ENCODE peak calls at places on chromosomes 6 and 20, in five cellular contexts. X is Peyer's patch, L is GM06990, K is fibroblast of lung, Y is neural progenitor cell. I is an unnamed sample. For H3K27me3, the result is how much of the 10 kb centered on the place peaks cover.

GRCh38 chr20:9053108-9053507 is 15.8 kb upstream of the PLCB4 start:
- DNase-seq in X (no peak), L (no peak), K (no peak), Y (no peak), I (no peak)

GRCh38 chr20:15475483-15475882 is 1097.8 kb downstream of the KIF16B start:
- DNase-seq in X (no peak), L (peak), K (no peak), Y (no peak), I (no peak)

GRCh38 chr6:16523550-16524379 is 237.5 kb downstream of the ATXN1 start:
- DNase-seq in X (no peak), L (no peak), K (peak), Y (no peak), I (no peak)

GRCh38 chr6:18823782-18824386 is 436.7 kb downstream of the RNF144B start:
- DNase-seq in X (no peak), L (no peak), K (peak), Y (peak), I (no peak)

GRCh38 chr6:142174681-142175080 is 27.6 kb downstream of the VTA1 start:
- DNase-seq in X (no peak), L (no peak), K (no peak), Y (no peak), I (no peak)

GRCh38 chr6:7727951-7728854 is 2.3 kb downstream of the BMP6 start:
- DNase-seq in X (no peak), L (peak), K (peak), Y (peak), I (no peak)

GRCh38 chr20:57791946-57792328 is 82.1 kb upstream of the PMEPA1 start:
- DNase-seq in X (no peak), L (no peak), K (no peak), Y (no peak), I (no peak)

GRCh38 chr20:1388706-1389483 is 4.0 kb downstream of the FKBP1A start:
- DNase-seq in X (peak), L (no peak), K (no peak), Y (no peak), I (no peak)

GRCh38 chr20:59318201-59318790 is 17.9 kb downstream of the EDN3 start:
- DNase-seq in X (no peak), L (no peak), K (no peak), Y (no peak), I (no peak)

GRCh38 chr20:10119336-10119735 is 84.5 kb downstream of the ANKEF1 start:
- DNase-seq in X (no peak), L (no peak), K (no peak), Y (no peak), I (no peak)

GRCh38 chr6:84340422-84340821 is 113.0 kb upstream of the CEP162 start:
- DNase-seq in X (no peak), L (no peak), K (no peak), Y (no peak), I (no peak)

GRCh38 chr6:26501482-26501986 is 1.4 kb downstream of the BTN1A1 start:
- DNase-seq in X (peak), L (peak), K (peak), Y (peak), I (no peak)

GRCh38 chr6:36714511-36714910 is 16.9 kb downstream of the RAB44 start:
- DNase-seq in X (no peak), L (no peak), K (no peak), Y (no peak), I (no peak)

GRCh38 chr6:56984884-56985283 is 30.0 kb downstream of the BEND6 start:
- DNase-seq in X (no peak), L (no peak), K (no peak), Y (no peak), I (no peak)

GRCh38 chr20:60137657-60138245 is 179.5 kb downstream of the CDH26 start:
- DNase-seq in X (no peak), L (peak), K (no peak), Y (peak), I (no peak)

GRCh38 chr6:149859368-149859767 is 4.8 kb downstream of the LRP11 start:
- DNase-seq in X (no peak), L (no peak), K (peak), Y (no peak), I (no peak)

GRCh38 chr6:28587011-28587745 is 61.5 kb downstream of the GPX5 start:
- DNase-seq in X (peak), L (peak), K (peak), Y (peak), I (no peak)

GRCh38 chr6:7004581-7005297 is 103.0 kb upstream of the RREB1 start:
- DNase-seq in X (no peak), L (no peak), K (no peak), Y (no peak), I (no peak)

GRCh38 chr6:148082721-148083120 is 259.9 kb upstream of the SASH1 start:
- DNase-seq in X (no peak), L (no peak), K (no peak), Y (no peak), I (no peak)

GRCh38 chr6:25732468-25733198 is 21.9 kb upstream of the SLC17A4 start:
- DNase-seq in X (no peak), L (no peak), K (no peak), Y (peak), I (no peak)

GRCh38 chr6:134296762-134297161 is 21.1 kb downstream of the SGK1 start:
- DNase-seq in X (no peak), L (no peak), K (no peak), Y (no peak), I (no peak)

GRCh38 chr6:26273673-26274595 is 91.1 kb upstream of the BTN3A2 start:
- DNase-seq in X (peak), L (peak), K (no peak), Y (no peak), I (no peak)

GRCh38 chr6:167049275-167049674 is 50.1 kb downstream of the CEP43 start:
- DNase-seq in X (no peak), L (no peak), K (no peak), Y (no peak), I (no peak)

GRCh38 chr20:58930496-58930895 is 50.6 kb upstream of the NELFCD start:
- DNase-seq in X (no peak), L (no peak), K (no peak), Y (no peak), I (no peak)

GRCh38 chr6:143333081-143333480 is 117.4 kb downstream of the ADAT2 start:
- DNase-seq in X (no peak), L (no peak), K (peak), Y (no peak), I (no peak)

GRCh38 chr20:39795401-39796272 is 833.5 kb downstream of the DHX35 start:
- DNase-seq in X (no peak), L (no peak), K (peak), Y (no peak), I (no peak)

GRCh38 chr6:56949925-56950495 is 4.9 kb upstream of the BEND6 start:
- DNase-seq in X (no peak), L (no peak), K (peak), Y (no peak), I (no peak)

GRCh38 chr20:53804920-53805894 is 211.6 kb upstream of the ZNF217 start:
- DNase-seq in X (no peak), L (no peak), K (no peak), Y (no peak), I (no peak)

GRCh38 chr20:5621305-5621704 is 128.9 kb upstream of the SHLD1 start:
- DNase-seq in X (no peak), L (no peak), K (peak), Y (no peak), I (no peak)

GRCh38 chr6:160851031-160851430 is 140.5 kb upstream of the MAP3K4 start:
- DNase-seq in X (no peak), L (no peak), K (no peak), Y (no peak), I (no peak)

GRCh38 chr6:39517763-39518162 is 195.3 kb upstream of the KCNK16 start:
- DNase-seq in X (no peak), L (no peak), K (peak), Y (no peak), I (no peak)

GRCh38 chr20:44395963-44396340 is 40.5 kb downstream of the HNF4A start:
- DNase-seq in X (no peak), L (no peak), K (no peak), Y (no peak), I (no peak)

GRCh38 chr20:32528291-32528891 is 56.7 kb downstream of the NOL4L start:
- DNase-seq in X (no peak), L (no peak), K (no peak), Y (peak), I (no peak)

GRCh38 chr6:53348436-53349208 is at the start of gene ELOVL5:
- DNase-seq in X (peak), L (peak), K (peak), Y (peak), I (peak)

GRCh38 chr6:149834513-149835481 is 29.4 kb downstream of the LRP11 start:
- DNase-seq in X (peak), L (no peak), K (peak), Y (peak), I (peak)

GRCh38 chr20:3896302-3896701 is 7.1 kb downstream of the PANK2 start:
- DNase-seq in X (no peak), L (no peak), K (peak), Y (no peak), I (no peak)

GRCh38 chr20:35601021-35601973 is 14.3 kb upstream of the SPAG4 start:
- DNase-seq in X (peak), L (peak), K (peak), Y (peak), I (peak)

GRCh38 chr6:163850874-163851273 is 436.4 kb downstream of the QKI start:
- DNase-seq in X (no peak), L (no peak), K (no peak), Y (no peak), I (no peak)

GRCh38 chr6:73798592-73798991 is 102.6 kb downstream of the CD109 start:
- DNase-seq in X (no peak), L (peak), K (peak), Y (no peak), I (peak)
- TF ChIP-seq CTCF in X (peak), L (peak), K (peak), Y (no peak), I (no peak)

GRCh38 chr20:46257887-46258286 is 50.4 kb downstream of the CDH22 start:
- DNase-seq in X (no peak), L (no peak), K (no peak), Y (no peak), I (no peak)

GRCh38 chr20:46259260-46259859 is 48.9 kb downstream of the CDH22 start:
- DNase-seq in X (no peak), L (no peak), K (no peak), Y (no peak), I (no peak)

GRCh38 chr20:46253391-46253790 is 54.9 kb downstream of the CDH22 start:
- DNase-seq in X (no peak), L (no peak), K (no peak), Y (peak), I (peak)

GRCh38 chr20:46255440-46256104 is 52.7 kb downstream of the CDH22 start:
- DNase-seq in X (peak), L (no peak), K (peak), Y (no peak), I (peak)

GRCh38 chr20:46256293-46256692 is 52.0 kb downstream of the CDH22 start:
- DNase-seq in X (no peak), L (no peak), K (no peak), Y (no peak), I (no peak)
- H3K27me3 ChIP-seq in X (under half), L (under half), K (under half), Y (half or more), I (under half)

GRCh38 chr20:14334306-14334930 is 3.0 kb downstream of the FLRT3 start:
- DNase-seq in X (no peak), L (no peak), K (peak), Y (peak), I (peak)
- TF ChIP-seq CTCF in X (peak), L (peak), K (peak), Y (peak), I (no peak)

GRCh38 chr6:73782911-73783310 is 86.9 kb downstream of the CD109 start:
- DNase-seq in X (no peak), L (no peak), K (no peak), Y (no peak), I (no peak)
- H3K27me3 ChIP-seq in X (under half), L (under half), K (under half), Y (under half), I (under half)

DNA sequence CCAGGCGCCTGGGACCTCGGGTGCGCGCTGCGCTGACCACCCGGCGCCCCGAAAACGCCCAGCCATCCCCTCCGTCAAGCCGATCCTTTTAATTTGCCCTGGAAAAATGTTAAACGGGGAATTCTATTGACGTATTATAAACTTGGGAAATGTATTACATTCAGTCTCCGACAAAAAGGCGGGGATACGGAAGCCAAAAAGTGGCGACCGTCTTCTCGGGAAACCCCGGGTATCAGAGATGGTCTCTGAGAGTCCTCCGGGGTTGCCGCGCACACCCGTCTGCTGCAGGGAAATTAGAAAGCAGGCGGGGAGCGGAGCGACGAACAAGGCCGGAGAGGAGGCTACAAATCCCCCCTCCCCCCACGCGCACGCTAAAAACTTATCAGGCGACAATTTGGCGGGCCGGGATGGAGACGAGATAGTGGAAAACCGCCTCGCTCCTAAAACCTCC is 1.5 kb downstream of the SALL4 start:
- DNase-seq in X (no peak), L (no peak), K (peak), Y (peak), I (no peak)
- TF ChIP-seq CTCF in X (no peak), L (no peak), K (no peak), Y (no peak), I (no peak)

GRCh38 chr20:63181226-63181625 is 34.7 kb downstream of the YTHDF1 start:
- DNase-seq in X (no peak), L (no peak), K (no peak), Y (no peak), I (no peak)

GRCh38 chr20:63178445-63178818 is 37.5 kb downstream of the YTHDF1 start:
- DNase-seq in X (no peak), L (no peak), K (no peak), Y (peak), I (no peak)

GRCh38 chr20:63178889-63179751 is 36.8 kb downstream of the YTHDF1 start:
- DNase-seq in X (peak), L (peak), K (no peak), Y (peak), I (no peak)

GRCh38 chr20:63180541-63181185 is 35.3 kb downstream of the YTHDF1 start:
- DNase-seq in X (no peak), L (no peak), K (no peak), Y (no peak), I (no peak)

DNA sequence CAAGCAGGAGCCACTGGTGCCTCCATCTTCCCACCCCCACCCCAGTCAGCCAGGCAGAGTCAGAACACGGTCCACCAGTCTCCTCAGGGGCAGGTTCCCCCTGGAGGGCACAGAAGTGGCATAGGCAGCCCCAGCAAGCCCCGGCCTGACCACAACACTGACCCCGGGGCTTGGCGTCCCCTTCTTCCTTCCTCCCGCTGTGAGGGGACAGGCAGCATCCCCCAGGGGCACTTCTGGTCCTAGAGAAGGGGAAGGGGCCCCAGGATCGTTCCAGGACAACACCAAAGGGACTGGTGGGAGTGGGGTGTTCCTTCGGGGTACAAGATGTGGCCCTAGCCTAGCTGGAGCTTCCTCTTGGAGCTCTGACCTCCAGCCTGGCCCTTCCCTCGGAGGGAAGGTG is 36.1 kb downstream of the YTHDF1 start:
- DNase-seq in X (no peak), L (no peak), K (no peak), Y (no peak), I (no peak)
- H3K27me3 ChIP-seq in X (under half), L (under half), K (under half), Y (under half), I (half or more)

GRCh38 chr20:25083773-25084615 is 2.1 kb upstream of the VSX1 start:
- DNase-seq in X (peak), L (no peak), K (no peak), Y (peak), I (no peak)
- TF ChIP-seq CTCF in X (no peak), L (peak), K (peak), Y (peak), I (no peak)

I was measured in gastrocnemius medialis.